ENCODE peak calls at places on chromosomes 1 and 21, in seven cellular contexts. One of them, this sample, is unnamed.
A peak's percentile ranks its signal among the peaks of the same experiment; 100 is the strongest.

GRCh38 chr1:157359309-157360020 is 192.8 kb downstream of the FCRL5 start:
- DNase-seq in astrocyte: no peak
- DNase-seq in neural crest cell: no peak
- DNase-seq in hippocampal formation: no peak
- DNase-seq in ACHN: no peak
- DNase-seq in GM13976: no peak
- DNase-seq in PC-3: peak; percentile 14
- DNase-seq in this sample: no peak

GRCh38 chr21:38817371-38818335 is 11.9 kb downstream of the ETS2 start:
- DNase-seq in astrocyte: peak; percentile 75
- DNase-seq in ACHN: no peak
- DNase-seq in hippocampal formation: no peak
- DNase-seq in PC-3: peak; percentile 69
- DNase-seq in neural crest cell: no peak
- DNase-seq in GM13976: no peak
- DNase-seq in this sample: no peak

GRCh38 chr1:160838876-160839275 is 23.8 kb downstream of the CD244 start:
- DNase-seq in PC-3: no peak
- DNase-seq in hippocampal formation: no peak
- DNase-seq in GM13976: no peak
- DNase-seq in ACHN: no peak
- DNase-seq in neural crest cell: no peak
- DNase-seq in astrocyte: no peak
- DNase-seq in this sample: no peak

GRCh38 chr1:84842748-84843231 is 50.2 kb downstream of the LPAR3 start:
- DNase-seq in PC-3: no peak
- DNase-seq in astrocyte: no peak
- DNase-seq in ACHN: no peak
- DNase-seq in neural crest cell: no peak
- DNase-seq in GM13976: no peak
- DNase-seq in hippocampal formation: no peak
- DNase-seq in this sample: no peak

GRCh38 chr1:215891673-215892072 is 324.6 kb downstream of the KCTD3 start:
- DNase-seq in hippocampal formation: no peak
- DNase-seq in ACHN: no peak
- DNase-seq in GM13976: no peak
- DNase-seq in PC-3: no peak
- DNase-seq in astrocyte: no peak
- DNase-seq in neural crest cell: no peak
- DNase-seq in this sample: no peak

GRCh38 chr1:205449750-205450443 is 5.9 kb downstream of the BLACAT1 start:
- DNase-seq in ACHN: peak; percentile 86
- DNase-seq in neural crest cell: no peak
- DNase-seq in hippocampal formation: no peak
- DNase-seq in astrocyte: peak; percentile 58
- DNase-seq in GM13976: no peak
- DNase-seq in PC-3: peak; percentile 97
- DNase-seq in this sample: no peak

GRCh38 chr21:41477641-41478318 is 30.2 kb downstream of the TMPRSS2 start:
- DNase-seq in hippocampal formation: peak; percentile 8
- DNase-seq in neural crest cell: peak; percentile 22
- DNase-seq in GM13976: no peak
- DNase-seq in PC-3: no peak
- DNase-seq in ACHN: no peak
- DNase-seq in astrocyte: peak; percentile 18
- DNase-seq in this sample: peak; percentile 31

GRCh38 chr1:178633068-178633467 is 92.0 kb upstream of the RALGPS2 start:
- DNase-seq in GM13976: no peak
- DNase-seq in ACHN: peak; percentile 29
- DNase-seq in hippocampal formation: no peak
- DNase-seq in neural crest cell: no peak
- DNase-seq in astrocyte: peak; percentile 98
- DNase-seq in PC-3: peak; percentile 84
- DNase-seq in this sample: no peak

GRCh38 chr1:94942171-94943128 is 15.5 kb upstream of the CNN3 start:
- DNase-seq in neural crest cell: no peak
- DNase-seq in GM13976: no peak
- DNase-seq in astrocyte: peak; percentile 83
- DNase-seq in hippocampal formation: no peak
- DNase-seq in ACHN: peak; percentile 88
- DNase-seq in PC-3: peak; percentile 77
- DNase-seq in this sample: no peak

GRCh38 chr1:7389786-7390603 is 381.1 kb upstream of the VAMP3 start:
- DNase-seq in GM13976: no peak
- DNase-seq in ACHN: no peak
- DNase-seq in PC-3: peak; percentile 72
- DNase-seq in neural crest cell: no peak
- DNase-seq in astrocyte: peak; percentile 26
- DNase-seq in hippocampal formation: no peak
- DNase-seq in this sample: no peak

GRCh38 chr21:45525910-45526306 is 16.3 kb downstream of the SLC19A1 start:
- DNase-seq in GM13976: no peak
- DNase-seq in PC-3: no peak
- DNase-seq in neural crest cell: no peak
- DNase-seq in ACHN: no peak
- DNase-seq in astrocyte: no peak
- DNase-seq in hippocampal formation: no peak
- DNase-seq in this sample: no peak

GRCh38 chr21:40841524-40842196 is 5.3 kb downstream of the DSCAM start:
- DNase-seq in ACHN: peak; percentile 2
- DNase-seq in neural crest cell: peak; percentile 57
- DNase-seq in GM13976: no peak
- DNase-seq in hippocampal formation: peak; percentile 48
- DNase-seq in PC-3: peak; percentile 57
- DNase-seq in astrocyte: peak; percentile 20
- DNase-seq in this sample: peak; percentile 44

GRCh38 chr1:55958498-55958897 is 620.9 kb downstream of the PLPP3 start:
- DNase-seq in hippocampal formation: no peak
- DNase-seq in ACHN: no peak
- DNase-seq in neural crest cell: no peak
- DNase-seq in GM13976: no peak
- DNase-seq in astrocyte: peak; percentile 14
- DNase-seq in PC-3: no peak
- DNase-seq in this sample: no peak

GRCh38 chr1:231315887-231316286 is 21.8 kb downstream of the EXOC8 start:
- DNase-seq in GM13976: peak; percentile 67
- DNase-seq in astrocyte: no peak
- DNase-seq in ACHN: peak; percentile 62
- DNase-seq in PC-3: peak; percentile 68
- DNase-seq in neural crest cell: no peak
- DNase-seq in hippocampal formation: no peak
- DNase-seq in this sample: peak; percentile 12

GRCh38 chr1:238701024-238701423 is 685.3 kb upstream of the CHRM3 start:
- DNase-seq in neural crest cell: no peak
- DNase-seq in PC-3: no peak
- DNase-seq in astrocyte: no peak
- DNase-seq in GM13976: no peak
- DNase-seq in ACHN: no peak
- DNase-seq in hippocampal formation: no peak
- DNase-seq in this sample: no peak

GRCh38 chr1:229196404-229197224 is 74.3 kb upstream of the RAB4A start:
- DNase-seq in neural crest cell: no peak
- DNase-seq in hippocampal formation: no peak
- DNase-seq in astrocyte: no peak
- DNase-seq in ACHN: no peak
- DNase-seq in GM13976: no peak
- DNase-seq in PC-3: peak; percentile 14
- DNase-seq in this sample: no peak

GRCh38 chr1:201486158-201486557 is 17.2 kb upstream of the PHLDA3 start:
- DNase-seq in neural crest cell: no peak
- DNase-seq in hippocampal formation: no peak
- DNase-seq in ACHN: no peak
- DNase-seq in astrocyte: no peak
- DNase-seq in GM13976: no peak
- DNase-seq in PC-3: no peak
- DNase-seq in this sample: no peak

GRCh38 chr1:56451491-56451890 is 127.9 kb downstream of the PLPP3 start:
- DNase-seq in astrocyte: no peak
- DNase-seq in neural crest cell: no peak
- DNase-seq in ACHN: no peak
- DNase-seq in GM13976: no peak
- DNase-seq in hippocampal formation: no peak
- DNase-seq in PC-3: no peak
- DNase-seq in this sample: no peak

GRCh38 chr21:43370091-43370658 is 56.8 kb downstream of the SIK1 start:
- DNase-seq in PC-3: no peak
- DNase-seq in GM13976: no peak
- DNase-seq in neural crest cell: no peak
- DNase-seq in astrocyte: peak; percentile 36
- DNase-seq in ACHN: no peak
- DNase-seq in hippocampal formation: peak; percentile 21
- DNase-seq in this sample: no peak

GRCh38 chr1:228487336-228488106 is at the start of gene RNF187:
- DNase-seq in astrocyte: no peak
- DNase-seq in ACHN: peak; percentile 31
- DNase-seq in neural crest cell: peak; percentile 92
- DNase-seq in PC-3: peak; percentile 27
- DNase-seq in GM13976: peak; percentile 93
- DNase-seq in hippocampal formation: no peak
- DNase-seq in this sample: no peak

GRCh38 chr1:22137006-22137720 is 5.7 kb downstream of the WNT4 start:
- DNase-seq in PC-3: no peak
- DNase-seq in astrocyte: no peak
- DNase-seq in GM13976: no peak
- DNase-seq in ACHN: no peak
- DNase-seq in hippocampal formation: no peak
- DNase-seq in neural crest cell: no peak
- DNase-seq in this sample: no peak

GRCh38 chr21:46392921-46393320 is 65.8 kb upstream of the DIP2A start:
- DNase-seq in neural crest cell: no peak
- DNase-seq in GM13976: no peak
- DNase-seq in hippocampal formation: no peak
- DNase-seq in astrocyte: peak; percentile 41
- DNase-seq in PC-3: no peak
- DNase-seq in ACHN: no peak
- DNase-seq in this sample: no peak

GRCh38 chr1:31760422-31760900 is 3.7 kb downstream of the ADGRB2 start:
- DNase-seq in hippocampal formation: no peak
- DNase-seq in neural crest cell: no peak
- DNase-seq in astrocyte: no peak
- DNase-seq in GM13976: no peak
- DNase-seq in ACHN: no peak
- DNase-seq in PC-3: peak; percentile 61
- DNase-seq in this sample: no peak

GRCh38 chr1:213858581-213858980 is 129.2 kb upstream of the PROX1 start:
- DNase-seq in astrocyte: no peak
- DNase-seq in neural crest cell: no peak
- DNase-seq in GM13976: no peak
- DNase-seq in ACHN: no peak
- DNase-seq in PC-3: no peak
- DNase-seq in hippocampal formation: no peak
- DNase-seq in this sample: no peak

GRCh38 chr1:168637350-168637991 is 61.1 kb downstream of the XCL1 start:
- DNase-seq in GM13976: peak; percentile 15
- DNase-seq in PC-3: peak; percentile 60
- DNase-seq in neural crest cell: no peak
- DNase-seq in hippocampal formation: no peak
- DNase-seq in ACHN: peak; percentile 61
- DNase-seq in astrocyte: no peak
- DNase-seq in this sample: peak; percentile 36

GRCh38 chr1:41898191-41898713 is 20.5 kb downstream of the HIVEP3 start:
- DNase-seq in astrocyte: peak; percentile 65
- DNase-seq in ACHN: no peak
- DNase-seq in PC-3: peak; percentile 54
- DNase-seq in neural crest cell: no peak
- DNase-seq in hippocampal formation: no peak
- DNase-seq in GM13976: no peak
- DNase-seq in this sample: no peak

This sample was measured in neuronal stem cell.